ENCODE peak calls at places on chromosomes 1 and 21, in ten cellular contexts. Y, Z, V, D, K, Q, W, U, X and I are unnamed samples.

GRCh38 chr1:199931666-199932377 is 95.7 kb upstream of the NR5A2 start:
- DNase-seq in Y (no peak), Z (no peak), V (no peak), D (no peak), K (no peak), Q (no peak), W (no peak), U (no peak), X (no peak), I (no peak)

GRCh38 chr1:3986686-3987218 is 86.7 kb upstream of the C1orf174 start:
- DNase-seq in Y (peak), Z (no peak), V (no peak), D (no peak), K (no peak), Q (no peak), W (no peak), U (no peak), X (no peak), I (no peak)

GRCh38 chr1:179007233-179007632 is 18.5 kb upstream of the FAM20B start:
- DNase-seq in Y (no peak), Z (no peak), V (no peak), D (no peak), K (no peak), Q (no peak), W (no peak), U (no peak), X (no peak), I (no peak)

GRCh38 chr1:218900621-218901020 is 273.1 kb upstream of the LYPLAL1 start:
- DNase-seq in Y (no peak), Z (no peak), V (no peak), D (no peak), K (no peak), Q (no peak), W (no peak), U (no peak), X (no peak), I (no peak)

GRCh38 chr1:202023033-202023433 is 12.6 kb downstream of the ELF3 start:
- DNase-seq in Y (no peak), Z (no peak), V (no peak), D (no peak), K (no peak), Q (no peak), W (no peak), U (no peak), X (peak), I (no peak)

GRCh38 chr1:235366286-235366685 is 941 bp upstream of the TBCE start:
- DNase-seq in Y (no peak), Z (no peak), V (no peak), D (no peak), K (no peak), Q (no peak), W (no peak), U (no peak), X (no peak), I (no peak)

GRCh38 chr1:213686003-213686582 is 301.7 kb upstream of the PROX1 start:
- DNase-seq in Y (no peak), Z (no peak), V (no peak), D (no peak), K (no peak), Q (no peak), W (no peak), U (no peak), X (no peak), I (no peak)

GRCh38 chr1:35229587-35230360 is 36.8 kb upstream of the SFPQ start:
- DNase-seq in Y (no peak), Z (no peak), V (no peak), D (no peak), K (no peak), Q (no peak), W (no peak), U (no peak), X (no peak), I (no peak)

GRCh38 chr21:15004721-15005370 is 60.0 kb downstream of the NRIP1 start:
- DNase-seq in Y (no peak), Z (no peak), V (no peak), D (no peak), K (no peak), Q (no peak), W (no peak), U (no peak), X (no peak), I (no peak)

GRCh38 chr21:35400233-35400939 is 351.3 kb upstream of the RUNX1 start:
- DNase-seq in Y (no peak), Z (no peak), V (peak), D (no peak), K (no peak), Q (peak), W (peak), U (no peak), X (peak), I (peak)

GRCh38 chr1:33097137-33097611 is 16.2 kb downstream of the AZIN2 start:
- DNase-seq in Y (no peak), Z (no peak), V (no peak), D (no peak), K (no peak), Q (no peak), W (no peak), U (no peak), X (no peak), I (no peak)

GRCh38 chr1:155015527-155016230 is 13.1 kb downstream of the ZBTB7B start:
- DNase-seq in Y (peak), Z (peak), V (no peak), D (no peak), K (no peak), Q (no peak), W (no peak), U (no peak), X (no peak), I (no peak)
- TF ChIP-seq POLR2A in Y (no peak), Z (no peak), V (no peak), D (no peak), K (no peak), Q (no peak), W (no peak), U (no peak), X (no peak), I (no peak)

GRCh38 chr21:45643021-45643980 is at the start of gene PCBP3:
- DNase-seq in Y (peak), Z (peak), V (peak), D (peak), K (peak), Q (peak), W (peak), U (peak), X (peak), I (no peak)
- TF ChIP-seq POLR2A in Y (no peak), Z (peak), V (peak), D (no peak), K (peak), Q (no peak), W (peak), U (peak), X (no peak), I (no peak)

GRCh38 chr1:155106862-155107261 is 20.8 kb upstream of the EFNA1 start:
- DNase-seq in Y (no peak), Z (no peak), V (no peak), D (no peak), K (no peak), Q (no peak), W (no peak), U (no peak), X (no peak), I (no peak)

GRCh38 chr1:155110381-155110780 is 17.3 kb upstream of the EFNA1 start:
- DNase-seq in Y (no peak), Z (no peak), V (no peak), D (no peak), K (no peak), Q (no peak), W (no peak), U (no peak), X (no peak), I (no peak)

GRCh38 chr1:155105604-155106011 is 22.1 kb upstream of the EFNA1 start:
- DNase-seq in Y (no peak), Z (peak), V (peak), D (no peak), K (no peak), Q (no peak), W (no peak), U (no peak), X (no peak), I (no peak)

GRCh38 chr1:155104605-155105534 is 22.8 kb upstream of the EFNA1 start:
- DNase-seq in Y (no peak), Z (no peak), V (no peak), D (no peak), K (no peak), Q (no peak), W (no peak), U (no peak), X (no peak), I (no peak)

DNA sequence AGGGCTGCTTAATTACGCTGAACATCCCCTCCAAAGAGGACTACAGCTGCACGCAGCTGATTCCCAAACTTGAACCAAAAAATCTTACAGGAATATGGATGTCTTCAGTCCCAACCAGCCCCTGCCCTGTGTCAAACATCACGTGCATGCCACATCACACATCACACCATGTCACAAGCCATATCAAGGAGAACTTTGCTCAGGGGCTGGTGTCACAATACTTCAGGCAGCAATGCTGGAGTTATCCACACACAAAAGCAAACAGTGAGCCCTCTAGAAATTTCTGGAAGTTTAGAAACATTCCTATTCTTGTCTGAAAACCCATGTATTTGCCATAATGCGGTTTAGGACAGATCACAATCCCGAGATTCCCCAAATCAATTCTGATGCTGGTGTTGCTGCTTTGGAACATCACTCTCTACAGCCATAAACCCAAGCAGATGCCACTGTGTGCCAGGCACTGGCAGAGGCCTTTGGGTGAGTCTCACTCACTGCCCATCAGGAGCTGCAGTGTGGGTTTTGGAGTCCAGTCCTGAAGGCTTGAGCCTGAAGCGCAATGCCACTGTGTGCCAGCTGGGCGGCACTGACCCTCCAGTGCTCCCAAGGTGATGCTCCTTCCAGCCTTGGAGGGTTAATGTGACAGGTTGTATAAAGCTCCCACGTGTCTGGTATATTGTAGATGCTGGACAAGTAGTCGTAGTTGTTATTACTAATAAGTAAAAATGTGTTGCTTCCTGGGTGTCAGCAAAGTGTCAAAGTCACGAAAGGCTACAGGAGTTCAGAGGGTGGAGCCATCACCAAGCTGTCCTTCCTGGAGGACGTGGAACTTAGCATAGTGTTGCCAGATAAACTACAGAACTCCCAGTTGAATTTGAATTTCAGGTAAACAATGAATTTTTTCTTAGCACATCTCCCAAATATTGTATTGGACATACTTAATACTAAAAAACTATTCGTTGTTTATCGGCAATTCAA is 20.1 kb upstream of the EFNA1 start:
- DNase-seq in Y (no peak), Z (no peak), V (no peak), D (no peak), K (no peak), Q (no peak), W (no peak), U (no peak), X (no peak), I (no peak)
- TF ChIP-seq POLR2A in Y (no peak), Z (no peak), V (no peak), D (no peak), K (no peak), Q (no peak), W (no peak), U (no peak), X (no peak), I (no peak)

GRCh38 chr1:184051485-184052193 is at the start of gene TSEN15:
- DNase-seq in Y (peak), Z (peak), V (peak), D (peak), K (peak), Q (peak), W (peak), U (peak), X (peak), I (peak)
- TF ChIP-seq POLR2A in Y (no peak), Z (peak), V (no peak), D (peak), K (no peak), Q (peak), W (peak), U (no peak), X (no peak), I (peak)

GRCh38 chr1:210072129-210072528 is 134.1 kb downstream of the SYT14 start:
- DNase-seq in Y (no peak), Z (no peak), V (no peak), D (no peak), K (no peak), Q (no peak), W (no peak), U (no peak), X (no peak), I (no peak)
- TF ChIP-seq POLR2A in Y (no peak), Z (no peak), V (no peak), D (no peak), K (no peak), Q (no peak), W (no peak), U (no peak), X (no peak), I (no peak)

GRCh38 chr1:1776672-1777393 is 1.4 kb downstream of the NADK start:
- DNase-seq in Y (no peak), Z (no peak), V (no peak), D (no peak), K (no peak), Q (no peak), W (no peak), U (no peak), X (no peak), I (no peak)

GRCh38 chr1:1777510-1777909 is 760 bp downstream of the NADK start:
- DNase-seq in Y (no peak), Z (peak), V (peak), D (peak), K (no peak), Q (no peak), W (no peak), U (no peak), X (peak), I (no peak)

GRCh38 chr1:1779691-1780597 is 1.7 kb upstream of the NADK start:
- DNase-seq in Y (peak), Z (peak), V (peak), D (peak), K (no peak), Q (no peak), W (no peak), U (no peak), X (peak), I (peak)

GRCh38 chr1:1778827-1779675 is 781 bp upstream of the NADK start:
- DNase-seq in Y (peak), Z (peak), V (peak), D (peak), K (peak), Q (peak), W (peak), U (peak), X (peak), I (no peak)

DNA sequence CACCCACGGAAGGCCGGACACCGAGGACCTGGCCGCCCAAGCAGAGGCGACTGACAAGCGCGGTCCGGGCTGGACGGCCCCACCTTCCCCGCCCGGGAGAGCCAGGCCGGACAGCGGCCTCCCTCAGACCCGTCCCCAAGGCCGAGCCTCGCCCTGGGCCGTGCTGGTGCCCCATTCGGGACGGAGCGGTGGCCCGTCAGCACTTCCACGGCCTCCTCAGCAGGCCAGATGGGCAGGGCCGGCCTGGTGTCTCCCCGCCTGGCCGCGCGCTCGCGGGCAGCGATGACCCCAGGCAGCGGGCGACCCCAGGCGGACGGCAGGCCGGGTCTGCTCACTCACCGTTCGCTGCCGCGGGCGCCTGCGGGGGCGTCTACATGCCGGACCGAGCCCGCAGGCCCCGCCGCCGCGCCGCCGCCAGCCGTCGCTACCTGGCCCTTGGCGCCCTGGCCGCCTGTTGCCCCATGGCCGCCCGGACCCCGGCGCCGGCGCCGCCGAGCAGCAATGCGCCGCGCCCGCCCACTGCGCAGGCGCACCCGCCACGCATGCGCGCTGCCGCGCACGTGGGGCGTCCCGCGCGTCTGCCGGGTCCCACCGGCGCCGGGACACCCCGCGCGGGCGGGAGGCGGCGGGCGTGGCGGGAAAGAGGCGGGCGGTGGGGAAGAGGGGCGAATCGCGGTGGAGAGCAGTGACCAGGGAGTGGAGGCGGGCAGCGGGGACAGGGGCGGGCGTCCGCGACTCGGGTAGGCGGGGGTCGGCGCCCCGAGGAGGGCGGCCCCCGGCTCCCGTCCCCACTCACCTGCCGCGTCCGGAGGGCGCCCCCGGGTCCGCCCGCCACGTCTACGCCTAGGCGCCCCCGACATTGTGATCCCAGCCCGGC is at the start of gene NADK:
- DNase-seq in Y (peak), Z (peak), V (no peak), D (peak), K (peak), Q (peak), W (peak), U (no peak), X (no peak), I (peak)
- TF ChIP-seq POLR2A in Y (no peak), Z (peak), V (peak), D (peak), K (peak), Q (no peak), W (peak), U (peak), X (no peak), I (peak)

GRCh38 chr1:15741183-15741850 is 982 bp upstream of the TMEM82 start:
- DNase-seq in Y (peak), Z (peak), V (peak), D (peak), K (peak), Q (peak), W (peak), U (no peak), X (peak), I (peak)
- TF ChIP-seq POLR2A in Y (no peak), Z (no peak), V (no peak), D (peak), K (no peak), Q (no peak), W (no peak), U (no peak), X (no peak), I (no peak)